ENCODE peak calls at places on chromosomes 1 and 21, in nine cellular contexts. L is KBM-7; X is C1 segment of cervical spinal cord; U is cardiac fibroblast; H is stimulated activated CD4-positive, alpha-beta T cell treated with anti-CD3 and anti-CD28 coated beads, Interleukin-12 subunit alpha, Interleukin-12 subunit beta, amount 100 ng/mL, for 4 hours; R is activated CD8-positive, alpha-beta memory T cell treated with anti-CD3 and anti-CD28 coated beads for 24 hours; N is activated CD4-positive, alpha-beta T cell treated with anti-CD3 and anti-CD28 coated beads for 4 hours; B is HuH-7.5; A is endothelial cell of umbilical vein. G is an unnamed sample.

GRCh38 chr1:24737368-24738117 is 7.7 kb upstream of the CLIC4 start:
- DNase-seq in H (no peak), B (no peak), L (no peak), A (no peak), N (no peak), X (no peak), R (no peak), U (no peak), G (no peak)

GRCh38 chr1:20682571-20683236 is 21.5 kb upstream of the DDOST start:
- DNase-seq in N (no peak), A (no peak), X (no peak), R (no peak), U (no peak), L (no peak), H (no peak), B (no peak), G (no peak)

GRCh38 chr1:181936768-181937581 is 124.5 kb downstream of the ZNF648 start:
- DNase-seq in N (peak; percentile 7), R (peak; percentile 61), A (no peak), H (no peak), U (no peak), L (peak; percentile 77), B (peak; percentile 37), X (no peak), G (peak; percentile 83)

GRCh38 chr1:112937495-112937894 is 18.5 kb downstream of the SLC16A1 start:
- DNase-seq in X (no peak), L (no peak), A (no peak), N (no peak), R (no peak), B (no peak), U (no peak), H (no peak), G (no peak)

GRCh38 chr1:185567006-185567405 is 167.2 kb upstream of the HMCN1 start:
- DNase-seq in B (no peak), A (peak; percentile 87), X (no peak), R (no peak), N (peak; percentile 49), H (no peak), U (peak; percentile 80), L (peak; percentile 56), G (peak; percentile 43)

GRCh38 chr1:168920456-168921094 is 185.9 kb upstream of the ATP1B1 start:
- DNase-seq in B (no peak), L (no peak), U (peak; percentile 95), X (no peak), H (no peak), N (no peak), A (peak; percentile 90), R (no peak), G (peak; percentile 56)

GRCh38 chr1:8211620-8212442 is 106.1 kb upstream of the SLC45A1 start:
- DNase-seq in N (no peak), H (no peak), L (peak; percentile 71), A (peak; percentile 92), X (no peak), U (peak; percentile 98), R (no peak), B (peak; percentile 36), G (peak; percentile 72)

GRCh38 chr1:59316497-59317128 is 19.7 kb downstream of the FGGY start:
- DNase-seq in L (no peak), N (no peak), B (no peak), R (no peak), A (peak; percentile 72), H (no peak), X (no peak), U (peak; percentile 36), G (no peak)

GRCh38 chr1:13817906-13818305 is 117.9 kb downstream of the PRDM2 start:
- DNase-seq in B (no peak), X (no peak), N (no peak), A (no peak), U (no peak), L (no peak), H (no peak), R (peak; percentile 28), G (no peak)

GRCh38 chr1:211632808-211633522 is 42.5 kb downstream of the NEK2 start:
- DNase-seq in H (no peak), X (peak; percentile 15), N (no peak), U (peak; percentile 80), B (no peak), A (no peak), R (no peak), L (peak; percentile 43), G (no peak)

GRCh38 chr1:160020196-160020595 is 11.6 kb downstream of the PIGM start:
- DNase-seq in R (no peak), U (no peak), N (no peak), H (no peak), B (no peak), X (no peak), L (no peak), A (no peak), G (no peak)

GRCh38 chr1:63042278-63042677 is 258.3 kb downstream of the ATG4C start:
- DNase-seq in H (no peak), A (no peak), B (no peak), U (no peak), X (no peak), R (no peak), N (no peak), L (no peak), G (peak; percentile 10)

GRCh38 chr1:145983206-145983675 is 13.1 kb downstream of the TXNIP start:
- DNase-seq in L (no peak), N (no peak), R (no peak), X (no peak), A (no peak), U (no peak), B (no peak), H (no peak), G (no peak)

GRCh38 chr21:36396314-36396713 is 11.1 kb downstream of the CHAF1B start:
- DNase-seq in B (no peak), X (no peak), L (no peak), N (no peak), U (no peak), H (no peak), R (no peak), A (no peak), G (no peak)

GRCh38 chr1:203082571-203083462 is 3.0 kb downstream of the MYOG start:
- DNase-seq in L (peak; percentile 43), H (no peak), N (no peak), B (no peak), X (no peak), U (no peak), A (no peak), R (peak; percentile 19), G (no peak)

GRCh38 chr1:153032677-153033308 is 1.8 kb downstream of the SPRR1B start:
- DNase-seq in L (peak; percentile 3), R (no peak), A (peak; percentile 20), N (no peak), H (no peak), X (no peak), B (peak; percentile 2), U (peak; percentile 25), G (no peak)

GRCh38 chr1:118158918-118159317 is 26.1 kb downstream of the SPAG17 start:
- DNase-seq in H (no peak), A (no peak), B (no peak), R (no peak), L (no peak), N (no peak), X (no peak), U (peak; percentile 61), G (no peak)

GRCh38 chr1:242824435-242824834 is 299.9 kb upstream of the PLD5 start:
- DNase-seq in U (no peak), N (no peak), A (no peak), L (no peak), R (no peak), B (no peak), X (no peak), H (no peak), G (peak; percentile 17)

GRCh38 chr1:226133504-226134123 is 52.9 kb downstream of the ACBD3 start:
- DNase-seq in N (no peak), R (no peak), B (no peak), L (no peak), A (no peak), U (no peak), H (no peak), X (no peak), G (no peak)

GRCh38 chr1:224623743-224624333 is 7.7 kb downstream of the CNIH3 start:
- DNase-seq in L (peak; percentile 88), U (peak; percentile 80), A (peak; percentile 51), N (peak; percentile 49), X (no peak), H (peak; percentile 28), B (no peak), R (peak; percentile 80), G (peak; percentile 36)

GRCh38 chr1:53572802-53573148 is 113.6 kb downstream of the DMRTB1 start:
- DNase-seq in R (peak; percentile 21), B (no peak), X (no peak), U (no peak), H (no peak), N (no peak), A (peak; percentile 5), L (no peak), G (no peak)

GRCh38 chr21:16070207-16070651 is 340.4 kb downstream of the USP25 start:
- DNase-seq in R (no peak), X (no peak), B (no peak), H (no peak), L (no peak), A (no peak), N (no peak), U (no peak), G (no peak)

GRCh38 chr1:164891615-164892014 is 332.6 kb downstream of the PBX1 start:
- DNase-seq in R (no peak), B (no peak), H (no peak), N (no peak), U (no peak), L (no peak), X (no peak), A (no peak), G (no peak)

GRCh38 chr1:181044449-181044966 is 10.7 kb downstream of the MR1 start:
- DNase-seq in H (peak; percentile 13), X (no peak), A (no peak), L (no peak), U (no peak), N (no peak), B (peak; percentile 51), R (peak; percentile 79), G (peak; percentile 85)

GRCh38 chr1:227429447-227430359 is 111.4 kb upstream of the CDC42BPA start:
- DNase-seq in U (peak; percentile 68), N (no peak), A (peak; percentile 84), H (no peak), L (no peak), R (no peak), B (no peak), X (no peak), G (no peak)

GRCh38 chr1:53284224-53285020 is 43.4 kb downstream of the LRP8 start:
- DNase-seq in L (no peak), R (no peak), X (no peak), A (no peak), H (no peak), U (no peak), N (no peak), B (no peak), G (no peak)

GRCh38 chr1:59523745-59524450 is 227.0 kb downstream of the FGGY start:
- DNase-seq in N (no peak), U (no peak), X (no peak), L (no peak), A (no peak), H (no peak), B (no peak), R (no peak), G (no peak)

GRCh38 chr1:88022507-88022906 is 661.6 kb upstream of the PKN2 start:
- DNase-seq in H (no peak), X (no peak), L (peak; percentile 3), B (no peak), A (no peak), N (no peak), U (no peak), R (no peak), G (no peak)

GRCh38 chr1:19665456-19666138 is 922 bp downstream of the HTR6 start:
- DNase-seq in N (no peak), U (no peak), X (no peak), L (no peak), R (no peak), B (no peak), H (no peak), A (no peak), G (no peak)

GRCh38 chr1:44636711-44637589 is 37.3 kb downstream of the TMEM53 start:
- DNase-seq in U (no peak), H (no peak), A (no peak), N (no peak), L (no peak), X (no peak), R (no peak), B (no peak), G (no peak)

GRCh38 chr1:57987507-57987906 is 559.0 kb downstream of the OMA1 start:
- DNase-seq in B (no peak), L (no peak), R (no peak), H (no peak), X (no peak), N (no peak), U (no peak), A (no peak), G (no peak)